ENCODE peak calls at places on chromosomes 6 and 20, in six cellular contexts. M is transverse colon, U is HCT116, C is fibroblast of lung, I is tibial nerve, Q is astrocyte. O is an unnamed sample. For H3K36me3, the result is how much of the 10 kb centered on the place peaks cover.

GRCh38 chr6:55782275-55782674 is 93.1 kb downstream of the BMP5 start:
- DNase-seq in I (no peak), U (no peak), Q (no peak), M (no peak), C (no peak), O (no peak)

GRCh38 chr20:58048096-58048702 is 180.3 kb downstream of the ANKRD60 start:
- DNase-seq in U (no peak), M (no peak), Q (peak), C (peak), I (no peak), O (no peak)

GRCh38 chr20:237479-237878 is 10.4 kb downstream of the DEFB129 start:
- DNase-seq in Q (no peak), C (no peak), U (no peak), M (peak), I (no peak), O (no peak)

GRCh38 chr6:3561745-3562144 is 104.9 kb upstream of the SLC22A23 start:
- DNase-seq in I (no peak), M (no peak), C (no peak), Q (no peak), U (no peak), O (no peak)

GRCh38 chr6:135182120-135182992 is 1.2 kb downstream of the MYB start:
- DNase-seq in U (no peak), C (peak), I (no peak), Q (no peak), M (peak), O (peak)

GRCh38 chr6:33633462-33634158 is 12.5 kb downstream of the ITPR3 start:
- DNase-seq in I (no peak), U (no peak), Q (no peak), M (peak), C (peak), O (peak)

GRCh38 chr6:85403331-85404015 is 46.4 kb upstream of the NT5E start:
- DNase-seq in U (no peak), Q (peak), M (no peak), I (no peak), C (peak), O (no peak)

GRCh38 chr6:13681305-13682061 is 30.2 kb downstream of the RANBP9 start:
- DNase-seq in Q (no peak), I (no peak), C (no peak), M (no peak), U (no peak), O (no peak)

GRCh38 chr20:21710341-21710740 is 4.9 kb downstream of the PAX1 start:
- DNase-seq in Q (no peak), C (no peak), U (no peak), M (no peak), I (no peak), O (no peak)

GRCh38 chr6:73704260-73704659 is 8.3 kb downstream of the CD109 start:
- DNase-seq in Q (peak), C (peak), U (peak), I (peak), M (no peak), O (no peak)

GRCh38 chr6:39294133-39294532 is 20.1 kb downstream of the KCNK17 start:
- DNase-seq in M (peak), Q (no peak), U (no peak), C (no peak), I (no peak), O (no peak)

GRCh38 chr6:2688416-2689064 is 62.2 kb downstream of the MYLK4 start:
- DNase-seq in I (no peak), Q (peak), M (no peak), U (no peak), C (peak), O (no peak)

GRCh38 chr20:2507464-2507863 is 1.3 kb downstream of the ZNF343 start:
- DNase-seq in I (no peak), C (no peak), Q (no peak), M (no peak), U (no peak), O (no peak)

GRCh38 chr6:16514249-16514648 is 247.0 kb downstream of the ATXN1 start:
- DNase-seq in Q (peak), U (no peak), I (peak), C (peak), M (no peak), O (no peak)

GRCh38 chr20:58308680-58309527 is 611 bp upstream of the RAB22A start:
- DNase-seq in Q (peak), U (no peak), I (peak), C (peak), M (peak), O (peak)

GRCh38 chr20:37359331-37359730 is 13.4 kb downstream of the SRC start:
- DNase-seq in U (no peak), Q (no peak), I (no peak), M (no peak), C (no peak), O (no peak)

GRCh38 chr6:38570750-38571149 is 69.0 kb downstream of the BTBD9 start:
- DNase-seq in Q (no peak), I (no peak), C (no peak), M (no peak), U (no peak), O (no peak)

GRCh38 chr6:42726485-42727083 is 4.2 kb upstream of the PRPH2 start:
- DNase-seq in U (peak), Q (peak), I (peak), C (peak), M (peak), O (peak)

GRCh38 chr6:42727084-42727601 is 4.7 kb upstream of the PRPH2 start:
- DNase-seq in U (no peak), Q (no peak), C (peak), I (peak), M (no peak), O (peak)

GRCh38 chr6:42726026-42726425 is 3.6 kb upstream of the PRPH2 start:
- DNase-seq in M (no peak), I (no peak), Q (no peak), U (no peak), C (no peak), O (no peak)

GRCh38 chr6:42729731-42730130 is 7.3 kb upstream of the PRPH2 start:
- DNase-seq in C (peak), I (no peak), M (no peak), U (no peak), Q (peak), O (peak)

GRCh38 chr6:42727627-42728026 is 5.2 kb upstream of the PRPH2 start:
- DNase-seq in U (no peak), I (no peak), M (no peak), Q (no peak), C (no peak), O (no peak)
- H3K27ac ChIP-seq in U (no peak), I (no peak), M (peak), Q (no peak), C (peak), O (peak)

DNA sequence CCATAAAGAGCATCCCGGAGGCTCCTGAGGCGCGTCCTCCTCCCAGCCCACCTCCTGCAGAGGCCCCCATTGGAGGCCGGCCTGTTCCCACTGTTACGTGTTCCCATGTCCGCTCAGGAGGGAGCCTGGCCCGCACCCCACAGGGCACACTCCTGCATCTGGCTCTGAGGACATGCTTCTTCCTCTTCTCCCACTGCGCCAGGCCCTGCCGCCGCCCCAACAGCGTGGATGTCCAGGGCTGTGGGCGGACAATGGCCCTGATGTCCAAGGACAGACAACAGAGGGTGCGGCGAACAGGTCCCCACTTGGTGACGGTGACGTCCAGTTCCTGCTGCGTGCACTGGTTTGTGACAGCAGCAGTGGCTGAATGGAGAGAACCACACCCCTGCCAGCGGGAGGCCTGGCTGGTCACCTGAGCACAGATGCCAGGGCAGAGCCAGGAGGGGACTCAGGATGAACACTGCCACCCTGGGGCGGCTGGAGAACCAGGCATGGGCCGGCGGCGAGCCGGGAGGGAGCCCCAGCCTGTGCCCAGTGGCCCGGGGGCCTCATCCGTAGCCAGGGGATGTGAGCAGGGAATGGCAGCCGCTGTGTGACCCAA is 26.6 kb downstream of the FRMD1 start:
- DNase-seq in C (no peak), M (peak), I (no peak), U (no peak), Q (no peak), O (no peak)
- TF ChIP-seq CTCF in C (no peak), M (peak), I (no peak), U (peak), Q (no peak), O (no peak)

DNA sequence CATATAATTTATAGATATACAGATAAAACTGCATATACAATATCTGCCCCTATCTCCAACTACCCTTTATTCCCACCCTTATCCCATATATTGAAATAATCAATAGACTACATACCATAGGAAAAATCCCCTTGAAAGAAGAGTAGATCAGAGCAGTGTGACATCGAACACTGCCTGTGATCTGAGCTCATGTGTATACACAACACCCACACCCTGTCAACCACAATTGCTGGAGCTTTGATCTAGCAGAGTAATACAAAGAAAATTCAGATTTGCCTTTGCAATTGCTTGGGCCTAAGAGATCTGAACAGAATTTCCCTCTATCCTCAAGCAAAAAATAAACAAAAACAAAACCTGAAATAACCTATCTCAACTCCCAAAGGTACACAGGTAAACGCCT is 119.3 kb downstream of the ASCC3 start:
- DNase-seq in C (peak), Q (peak), M (no peak), U (no peak), I (no peak), O (no peak)
- H3K36me3 ChIP-seq in C (under half), Q (under half), M (under half), U (under half), I (half or more), O (under half)

GRCh38 chr20:31597483-31597858 is 7.6 kb upstream of the ID1 start:
- DNase-seq in I (no peak), M (no peak), C (no peak), U (no peak), Q (no peak), O (no peak)

GRCh38 chr20:31595380-31595653 is 9.8 kb upstream of the ID1 start:
- DNase-seq in M (no peak), C (no peak), I (no peak), Q (no peak), U (no peak), O (no peak)

GRCh38 chr20:31596831-31597482 is 8.1 kb upstream of the ID1 start:
- DNase-seq in I (no peak), U (no peak), Q (no peak), M (no peak), C (no peak), O (no peak)

GRCh38 chr20:31594558-31595379 is 10.3 kb upstream of the ID1 start:
- DNase-seq in Q (no peak), U (no peak), M (peak), I (no peak), C (no peak), O (no peak)

DNA sequence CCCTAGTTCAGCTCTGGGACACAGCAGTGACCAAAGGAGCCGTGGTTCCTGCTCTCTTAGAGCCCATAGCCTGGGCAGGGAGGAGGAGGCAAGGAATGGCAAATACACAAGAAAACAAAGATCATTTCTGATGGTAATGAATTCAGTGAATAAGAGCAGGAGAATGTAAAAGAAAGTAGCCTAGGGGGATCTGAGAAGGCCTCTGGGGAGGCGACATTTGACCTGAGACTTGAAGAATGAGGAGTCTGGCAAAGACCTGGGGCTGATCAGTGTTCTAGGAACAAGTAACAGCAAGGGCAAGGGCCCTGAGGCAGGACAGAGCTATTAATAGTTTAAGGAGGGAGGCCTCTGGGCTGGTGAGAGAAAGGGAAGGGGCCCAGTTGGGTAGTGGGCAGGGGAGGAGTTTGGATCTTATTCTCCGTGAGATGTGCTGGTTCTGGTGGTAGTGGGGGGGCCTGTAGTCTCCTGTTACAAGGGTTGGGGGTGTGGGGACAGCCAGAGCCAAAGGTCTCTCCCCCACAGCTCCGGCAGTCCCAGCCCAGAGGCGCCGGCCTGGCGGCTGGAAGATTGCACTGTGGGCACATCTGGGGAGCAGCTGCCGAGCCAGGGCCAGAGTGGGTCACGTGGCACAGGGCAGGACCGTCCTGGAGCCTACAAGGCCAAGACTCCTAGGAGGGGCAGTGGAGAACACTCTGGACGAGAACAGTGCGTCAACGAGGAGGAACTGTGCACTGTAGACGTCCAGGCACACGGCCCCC is 9.3 kb upstream of the ID1 start:
- DNase-seq in M (peak), U (peak), Q (peak), C (peak), I (peak), O (peak)
- H3K27ac ChIP-seq in M (peak), U (peak), Q (peak), C (peak), I (peak), O (peak)

GRCh38 chr6:166106076-166106686 is 61.5 kb downstream of the TBXT start:
- DNase-seq in C (peak), U (peak), I (peak), Q (peak), M (peak), O (peak)
- TF ChIP-seq CTCF in C (peak), U (peak), I (peak), Q (peak), M (peak), O (peak)

DNA sequence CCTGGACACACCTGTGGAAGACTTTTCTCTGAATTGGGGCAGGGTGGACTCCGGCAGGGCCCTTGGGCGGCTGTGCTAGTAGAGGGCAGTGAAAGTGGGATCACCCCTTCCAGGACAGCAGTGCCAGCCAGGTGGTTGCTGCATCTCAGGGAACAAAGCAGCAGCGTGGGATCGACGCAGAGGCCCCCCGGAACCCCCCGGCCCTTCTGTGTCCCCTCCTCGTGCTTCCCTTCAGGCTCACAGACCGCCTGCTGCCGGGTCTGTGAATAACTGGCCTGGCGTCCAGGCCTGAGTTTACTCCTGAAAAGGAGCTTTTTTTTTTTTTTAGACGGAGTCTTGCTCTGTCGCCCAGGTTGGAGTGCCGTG is 8.9 kb upstream of the DNAJC5 start:
- DNase-seq in U (no peak), Q (no peak), I (no peak), M (no peak), C (no peak), O (no peak)
- H3K36me3 ChIP-seq in U (half or more), Q (under half), I (half or more), M (under half), C (half or more), O (under half)

O was measured in Peyer's patch.